ENCODE peak calls at places on chromosomes 1 and 21, in six cellular contexts. One of them, this sample, is unnamed.

GRCh38 chr1:21216835-21217811 is 40.4 kb upstream of the EIF4G3 start:
- DNase-seq in left ventricle myocardium inferior: no peak
- DNase-seq in NCI-H2171 treated with DMSO at 0.1 percent for 48 hours: no peak
- DNase-seq in GM12891: peak
- DNase-seq in ELF-1: peak
- DNase-seq in progenitor cell of endocrine pancreas: peak
- DNase-seq in this sample: peak

GRCh38 chr1:59046730-59047157 is 250.2 kb upstream of the FGGY start:
- DNase-seq in left ventricle myocardium inferior: no peak
- DNase-seq in NCI-H2171 treated with DMSO at 0.1 percent for 48 hours: no peak
- DNase-seq in GM12891: peak
- DNase-seq in ELF-1: no peak
- DNase-seq in progenitor cell of endocrine pancreas: no peak
- DNase-seq in this sample: no peak

GRCh38 chr21:42171091-42172053 is 47.6 kb upstream of the ABCG1 start:
- DNase-seq in left ventricle myocardium inferior: peak
- DNase-seq in NCI-H2171 treated with DMSO at 0.1 percent for 48 hours: no peak
- DNase-seq in GM12891: no peak
- DNase-seq in ELF-1: no peak
- DNase-seq in progenitor cell of endocrine pancreas: no peak
- DNase-seq in this sample: no peak

GRCh38 chr1:184941094-184941733 is 33.1 kb downstream of the NIBAN1 start:
- DNase-seq in left ventricle myocardium inferior: no peak
- DNase-seq in NCI-H2171 treated with DMSO at 0.1 percent for 48 hours: no peak
- DNase-seq in GM12891: no peak
- DNase-seq in ELF-1: no peak
- DNase-seq in progenitor cell of endocrine pancreas: no peak
- DNase-seq in this sample: no peak

GRCh38 chr21:26140185-26140584 is 30.4 kb downstream of the APP start:
- DNase-seq in left ventricle myocardium inferior: peak
- DNase-seq in NCI-H2171 treated with DMSO at 0.1 percent for 48 hours: no peak
- DNase-seq in GM12891: no peak
- DNase-seq in ELF-1: peak
- DNase-seq in progenitor cell of endocrine pancreas: no peak
- DNase-seq in this sample: peak

GRCh38 chr21:26881504-26882228 is 36.5 kb upstream of the ADAMTS1 start:
- DNase-seq in left ventricle myocardium inferior: no peak
- DNase-seq in NCI-H2171 treated with DMSO at 0.1 percent for 48 hours: peak
- DNase-seq in GM12891: no peak
- DNase-seq in ELF-1: no peak
- DNase-seq in progenitor cell of endocrine pancreas: no peak
- DNase-seq in this sample: no peak

GRCh38 chr21:43921979-43922945 is 57.2 kb downstream of the AGPAT3 start:
- DNase-seq in left ventricle myocardium inferior: peak
- DNase-seq in NCI-H2171 treated with DMSO at 0.1 percent for 48 hours: no peak
- DNase-seq in GM12891: peak
- DNase-seq in ELF-1: peak
- DNase-seq in progenitor cell of endocrine pancreas: no peak
- DNase-seq in this sample: no peak

GRCh38 chr1:244653439-244654283 is 735 bp downstream of the DESI2 start:
- DNase-seq in left ventricle myocardium inferior: no peak
- DNase-seq in NCI-H2171 treated with DMSO at 0.1 percent for 48 hours: peak
- DNase-seq in GM12891: no peak
- DNase-seq in ELF-1: no peak
- DNase-seq in progenitor cell of endocrine pancreas: peak
- DNase-seq in this sample: no peak

GRCh38 chr1:69567847-69568434 is at the start of gene LRRC7:
- DNase-seq in left ventricle myocardium inferior: peak
- DNase-seq in NCI-H2171 treated with DMSO at 0.1 percent for 48 hours: no peak
- DNase-seq in GM12891: peak
- DNase-seq in ELF-1: peak
- DNase-seq in progenitor cell of endocrine pancreas: peak
- DNase-seq in this sample: peak

GRCh38 chr1:213376862-213377372 is 325.9 kb downstream of the RPS6KC1 start:
- DNase-seq in left ventricle myocardium inferior: no peak
- DNase-seq in NCI-H2171 treated with DMSO at 0.1 percent for 48 hours: no peak
- DNase-seq in GM12891: no peak
- DNase-seq in ELF-1: peak
- DNase-seq in progenitor cell of endocrine pancreas: no peak
- DNase-seq in this sample: peak

GRCh38 chr1:97314685-97315084 is 593.1 kb downstream of the PTBP2 start:
- DNase-seq in left ventricle myocardium inferior: no peak
- DNase-seq in NCI-H2171 treated with DMSO at 0.1 percent for 48 hours: peak
- DNase-seq in GM12891: no peak
- DNase-seq in ELF-1: no peak
- DNase-seq in progenitor cell of endocrine pancreas: no peak
- DNase-seq in this sample: no peak

GRCh38 chr1:113396585-113396984 is 6.3 kb downstream of the MAGI3 start:
- DNase-seq in left ventricle myocardium inferior: no peak
- DNase-seq in NCI-H2171 treated with DMSO at 0.1 percent for 48 hours: no peak
- DNase-seq in GM12891: no peak
- DNase-seq in ELF-1: no peak
- DNase-seq in progenitor cell of endocrine pancreas: no peak
- DNase-seq in this sample: peak

GRCh38 chr1:111624382-111624781 is 4.8 kb downstream of the RAP1A start:
- DNase-seq in left ventricle myocardium inferior: no peak
- DNase-seq in NCI-H2171 treated with DMSO at 0.1 percent for 48 hours: no peak
- DNase-seq in GM12891: no peak
- DNase-seq in ELF-1: no peak
- DNase-seq in progenitor cell of endocrine pancreas: no peak
- DNase-seq in this sample: no peak

GRCh38 chr21:42833439-42833815 is 45.9 kb downstream of the WDR4 start:
- DNase-seq in left ventricle myocardium inferior: no peak
- DNase-seq in NCI-H2171 treated with DMSO at 0.1 percent for 48 hours: peak
- DNase-seq in GM12891: no peak
- DNase-seq in ELF-1: peak
- DNase-seq in progenitor cell of endocrine pancreas: no peak
- DNase-seq in this sample: no peak